ENCODE peak calls at places on chromosome 13, in seven cellular contexts. O, K, Z, G, W, E and B are unnamed samples.

GRCh38 chr13:59450218-59450617 is 713.5 kb downstream of the DIAPH3 start:
- DNase-seq in K (no peak), G (no peak), O (no peak), W (no peak), Z (no peak), E (no peak), B (no peak)

GRCh38 chr13:83780201-83780600 is 102.1 kb downstream of the SLITRK1 start:
- DNase-seq in W (no peak), Z (peak), G (peak), K (no peak), O (peak), E (peak), B (peak)

GRCh38 chr13:51645154-51645650 is 60.9 kb downstream of the WDFY2 start:
- DNase-seq in W (no peak), Z (peak), K (no peak), E (peak), G (peak), O (peak), B (peak)

GRCh38 chr13:76993021-76993420 is 1.1 kb downstream of the CLN5 start:
- DNase-seq in Z (peak), K (no peak), W (no peak), O (peak), G (peak), E (peak), B (peak)

GRCh38 chr13:45231722-45232121 is 30.9 kb upstream of the KCTD4 start:
- DNase-seq in W (no peak), E (no peak), Z (peak), K (no peak), O (peak), G (peak), B (peak)

GRCh38 chr13:110108348-110109139 is 198.4 kb downstream of the COL4A1 start:
- DNase-seq in Z (peak), W (peak), O (peak), G (peak), E (peak), K (peak), B (peak)

GRCh38 chr13:99178636-99179035 is 22.0 kb upstream of the UBAC2 start:
- DNase-seq in Z (no peak), W (no peak), K (no peak), G (peak), O (peak), E (peak), B (no peak)

GRCh38 chr13:102291587-102292218 is 110.1 kb downstream of the FGF14 start:
- DNase-seq in O (no peak), G (peak), W (no peak), K (no peak), Z (no peak), E (no peak), B (peak)

GRCh38 chr13:22114630-22115311 is 443.9 kb downstream of the FGF9 start:
- DNase-seq in K (no peak), E (no peak), W (no peak), Z (no peak), G (no peak), O (peak), B (no peak)

GRCh38 chr13:78431328-78431727 is 172.0 kb downstream of the POU4F1 start:
- DNase-seq in W (no peak), Z (no peak), O (no peak), E (no peak), G (no peak), K (no peak), B (no peak)

GRCh38 chr13:59677966-59678814 is 485.5 kb downstream of the DIAPH3 start:
- DNase-seq in K (no peak), Z (peak), W (no peak), E (peak), O (peak), G (peak), B (peak)

GRCh38 chr13:64928704-64929499 is 2301.2 kb downstream of the PCDH9 start:
- DNase-seq in O (peak), G (peak), Z (no peak), E (peak), W (no peak), K (no peak), B (peak)

GRCh38 chr13:73825143-73825542 is 309.1 kb downstream of the KLF12 start:
- DNase-seq in K (no peak), W (no peak), E (no peak), Z (no peak), O (no peak), G (no peak), B (no peak)

GRCh38 chr13:97140611-97141010 is 81.5 kb upstream of the MBNL2 start:
- DNase-seq in Z (peak), W (no peak), K (no peak), E (peak), O (peak), G (peak), B (peak)